ENCODE peak calls at places on chromosome 20, in ten cellular contexts. V, Z, S, B, Q, D, J, G, U and W are unnamed samples. For H3K4me1, the result is how much of the 10 kb centered on the place peaks cover.

GRCh38 chr20:2748551-2749342 is 51.7 kb downstream of the CPXM1 start:
- DNase-seq in V (peak), Z (no peak), S (no peak), B (peak), Q (no peak), D (no peak), J (no peak), G (peak), U (no peak), W (no peak)

GRCh38 chr20:3603108-3603507 is 60.1 kb downstream of the GFRA4 start:
- DNase-seq in V (no peak), Z (no peak), S (no peak), B (no peak), Q (no peak), D (no peak), J (no peak), G (no peak), U (no peak), W (peak)

GRCh38 chr20:21511850-21512633 is 1.8 kb downstream of the NKX2-2 start:
- DNase-seq in V (peak), Z (no peak), S (no peak), B (peak), Q (no peak), D (no peak), J (no peak), G (no peak), U (no peak), W (no peak)

GRCh38 chr20:13267231-13267630 is 46.2 kb downstream of the ISM1 start:
- DNase-seq in V (no peak), Z (no peak), S (no peak), B (no peak), Q (no peak), D (peak), J (no peak), G (no peak), U (no peak), W (no peak)

GRCh38 chr20:44102582-44102981 is 84.4 kb downstream of the JPH2 start:
- DNase-seq in V (no peak), Z (no peak), S (no peak), B (no peak), Q (no peak), D (no peak), J (no peak), G (no peak), U (no peak), W (no peak)

GRCh38 chr20:846894-847278 is 13.4 kb downstream of the FAM110A start:
- DNase-seq in V (no peak), Z (no peak), S (peak), B (no peak), Q (no peak), D (no peak), J (peak), G (no peak), U (no peak), W (no peak)

GRCh38 chr20:37986063-37986858 is 47.0 kb downstream of the TTI1 start:
- DNase-seq in V (no peak), Z (no peak), S (no peak), B (no peak), Q (no peak), D (no peak), J (no peak), G (no peak), U (no peak), W (no peak)

GRCh38 chr20:58025233-58025632 is 203.2 kb downstream of the ANKRD60 start:
- DNase-seq in V (no peak), Z (no peak), S (peak), B (no peak), Q (no peak), D (no peak), J (no peak), G (no peak), U (no peak), W (no peak)

GRCh38 chr20:59406446-59406845 is 106.0 kb downstream of the EDN3 start:
- DNase-seq in V (no peak), Z (no peak), S (no peak), B (no peak), Q (no peak), D (no peak), J (no peak), G (no peak), U (no peak), W (no peak)

GRCh38 chr20:38373231-38373867 is 27.1 kb downstream of the LBP start:
- DNase-seq in V (no peak), Z (no peak), S (no peak), B (no peak), Q (no peak), D (no peak), J (peak), G (no peak), U (peak), W (no peak)

GRCh38 chr20:3502878-3503277 is 32.1 kb downstream of the ATRN start:
- DNase-seq in V (no peak), Z (no peak), S (no peak), B (no peak), Q (no peak), D (no peak), J (no peak), G (no peak), U (no peak), W (no peak)

GRCh38 chr20:25037288-25038102 is 20.4 kb downstream of the ACSS1 start:
- DNase-seq in V (no peak), Z (no peak), S (no peak), B (no peak), Q (no peak), D (no peak), J (no peak), G (no peak), U (no peak), W (no peak)
- H3K4me1 ChIP-seq in V (under half), Z (under half), S (half or more), B (under half), Q (under half), D (under half), J (half or more), G (half or more), U (under half), W (under half)

DNA sequence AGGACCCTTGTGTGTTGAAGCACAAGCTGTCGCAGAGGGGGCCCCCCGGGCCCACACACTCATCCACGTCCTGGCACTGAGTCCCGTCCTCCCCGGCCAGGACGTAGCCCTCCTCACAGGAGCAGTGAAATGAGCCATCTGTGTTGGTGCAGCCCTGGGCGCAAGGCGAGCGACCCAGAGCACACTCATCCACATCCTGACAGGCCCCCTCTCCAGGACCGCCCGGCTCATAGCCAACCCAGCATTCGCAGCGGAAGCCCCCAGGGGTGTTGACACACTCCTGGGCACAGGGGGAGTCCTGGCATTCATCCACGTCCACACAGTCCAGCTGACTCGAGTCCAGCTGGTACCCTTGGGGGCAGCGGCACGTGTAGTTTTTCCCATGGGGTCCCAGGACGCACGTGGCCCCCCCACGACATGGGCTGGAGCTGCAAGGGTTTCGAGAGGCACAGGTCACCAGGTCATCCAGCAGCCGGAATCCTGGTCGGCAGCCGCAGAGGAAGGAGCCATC is 1.2 kb downstream of the CD93 start:
- DNase-seq in V (no peak), Z (no peak), S (peak), B (no peak), Q (no peak), D (no peak), J (no peak), G (no peak), U (no peak), W (no peak)
- H3K4me1 ChIP-seq in V (under half), Z (under half), S (half or more), B (under half), Q (under half), D (under half), J (under half), G (under half), U (under half), W (under half)

DNA sequence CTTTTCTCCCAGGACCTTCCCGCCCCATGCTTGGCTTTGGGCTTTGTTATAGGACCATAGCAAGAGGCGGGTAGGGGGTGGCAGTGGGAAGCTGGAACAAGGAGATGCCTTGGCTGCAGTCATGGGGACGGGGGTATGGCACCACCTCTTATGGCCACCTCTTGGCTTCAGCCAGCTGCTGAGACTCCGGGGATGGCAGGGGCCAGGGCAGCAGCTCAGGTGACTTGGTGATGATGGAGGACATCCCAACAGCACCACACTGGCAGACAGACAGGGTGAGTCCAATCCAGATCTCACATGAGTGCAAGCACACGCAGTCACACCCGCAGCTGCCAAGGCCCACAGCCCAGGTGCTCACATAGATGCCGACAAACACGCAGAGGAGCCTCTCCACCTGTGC is 6.3 kb downstream of the NOL4L start:
- DNase-seq in V (no peak), Z (no peak), S (no peak), B (no peak), Q (no peak), D (no peak), J (no peak), G (no peak), U (no peak), W (no peak)
- H3K4me1 ChIP-seq in V (under half), Z (under half), S (under half), B (under half), Q (under half), D (under half), J (under half), G (under half), U (under half), W (under half)

GRCh38 chr20:62817975-62818591 is 1.2 kb downstream of the COL9A3 start:
- DNase-seq in V (no peak), Z (no peak), S (no peak), B (no peak), Q (no peak), D (no peak), J (no peak), G (no peak), U (no peak), W (no peak)
- H3K4me1 ChIP-seq in V (under half), Z (under half), S (half or more), B (under half), Q (under half), D (under half), J (under half), G (under half), U (under half), W (under half)

GRCh38 chr20:50226093-50226974 is 35.7 kb downstream of the CEBPB start:
- DNase-seq in V (no peak), Z (no peak), S (no peak), B (peak), Q (peak), D (no peak), J (peak), G (peak), U (peak), W (no peak)
- H3K4me1 ChIP-seq in V (under half), Z (under half), S (under half), B (under half), Q (under half), D (under half), J (under half), G (under half), U (under half), W (under half)

GRCh38 chr20:49885558-49886332 is 29.6 kb downstream of the SPATA2 start:
- DNase-seq in V (peak), Z (no peak), S (no peak), B (peak), Q (no peak), D (no peak), J (peak), G (no peak), U (no peak), W (no peak)
- H3K4me1 ChIP-seq in V (under half), Z (under half), S (under half), B (under half), Q (under half), D (under half), J (under half), G (under half), U (under half), W (under half)

GRCh38 chr20:23565503-23566056 is 2.7 kb downstream of the CST9L start:
- DNase-seq in V (no peak), Z (no peak), S (no peak), B (peak), Q (no peak), D (no peak), J (no peak), G (no peak), U (no peak), W (no peak)

GRCh38 chr20:23564927-23565326 is 3.4 kb downstream of the CST9L start:
- DNase-seq in V (no peak), Z (no peak), S (no peak), B (peak), Q (no peak), D (no peak), J (no peak), G (no peak), U (no peak), W (no peak)

GRCh38 chr20:23568320-23569011 is at the start of gene CST9L:
- DNase-seq in V (no peak), Z (no peak), S (no peak), B (peak), Q (no peak), D (no peak), J (no peak), G (no peak), U (no peak), W (no peak)

GRCh38 chr20:23569570-23569969 is 1.3 kb upstream of the CST9L start:
- DNase-seq in V (no peak), Z (no peak), S (no peak), B (no peak), Q (no peak), D (no peak), J (no peak), G (no peak), U (no peak), W (no peak)

DNA sequence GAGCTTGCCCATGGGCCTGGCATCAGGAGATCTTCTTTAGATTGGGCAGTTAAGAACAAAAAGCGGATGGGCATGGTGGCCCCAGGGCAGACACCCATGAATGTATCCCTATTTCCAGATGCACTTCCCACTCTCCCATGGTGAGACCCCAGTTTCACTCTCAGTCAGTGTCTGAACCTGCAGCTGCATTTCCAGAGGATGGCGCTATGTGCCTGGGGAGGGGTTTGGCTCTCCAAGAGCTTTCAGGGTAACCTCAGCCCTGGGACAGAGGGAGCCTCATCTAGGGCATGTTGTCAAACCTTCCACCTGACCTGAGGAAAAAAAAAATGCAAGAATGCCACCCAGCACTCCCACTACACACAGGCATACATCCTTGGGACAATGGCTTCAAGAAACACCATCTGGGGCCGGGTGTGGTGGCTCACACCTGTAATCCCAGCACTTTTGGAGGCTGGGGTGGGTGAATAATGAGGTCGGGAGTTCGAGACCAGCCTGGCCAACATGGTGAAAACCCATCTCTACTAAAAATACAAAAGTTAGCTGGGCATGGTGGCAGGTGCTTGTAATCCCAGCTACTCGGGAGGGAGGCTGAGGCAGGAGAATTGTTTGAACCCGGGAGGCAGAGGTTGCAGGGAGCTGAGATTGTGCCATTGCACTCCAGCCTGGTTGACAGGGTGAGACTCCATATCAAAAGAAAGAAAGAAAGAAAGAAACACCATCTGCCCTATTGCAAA is 1.9 kb downstream of the CST9L start:
- DNase-seq in V (peak), Z (no peak), S (no peak), B (peak), Q (no peak), D (no peak), J (no peak), G (no peak), U (no peak), W (no peak)
- H3K4me1 ChIP-seq in V (under half), Z (under half), S (under half), B (under half), Q (under half), D (under half), J (under half), G (under half), U (under half), W (under half)